ENCODE peak calls at places on chromosome 10, in nine cellular contexts. D is H4, S is NCI-H226, A is heart left ventricle, C is Panc1, I is ACHN, V is stomach, U is NCI-H748 treated with DMSO at 0.1 percent for 48 hours, N is D341Med. H is an unnamed sample.

GRCh38 chr10:96283351-96283750 is 12.0 kb upstream of the BLNK start:
- DNase-seq in V (no peak), D (no peak), A (no peak), I (no peak), C (no peak), S (no peak), N (no peak), U (no peak), H (no peak)

GRCh38 chr10:58615237-58615935 is 102.7 kb downstream of the BICC1 start:
- DNase-seq in N (no peak), S (no peak), I (no peak), D (no peak), V (no peak), U (no peak), A (no peak), C (no peak), H (no peak)

GRCh38 chr10:30581779-30582380 is 47.7 kb downstream of the LYZL2 start:
- DNase-seq in N (peak; percentile 64), V (no peak), C (no peak), U (no peak), D (peak; percentile 31), A (no peak), I (peak; percentile 48), S (no peak), H (no peak)

GRCh38 chr10:126256864-126257263 is 131.4 kb downstream of the ADAM12 start:
- DNase-seq in C (no peak), N (no peak), A (no peak), S (no peak), V (no peak), I (no peak), D (no peak), U (peak; percentile 5), H (no peak)

GRCh38 chr10:71218833-71219120 is 6.4 kb downstream of the UNC5B start:
- DNase-seq in S (no peak), N (no peak), A (no peak), D (no peak), C (no peak), I (no peak), V (no peak), U (no peak), H (no peak)

GRCh38 chr10:117546020-117546629 is 3.6 kb downstream of the EMX2 start:
- DNase-seq in U (no peak), A (no peak), N (no peak), I (no peak), D (no peak), C (no peak), S (no peak), V (no peak), H (no peak)

GRCh38 chr10:3472705-3473078 is 300.1 kb upstream of the PITRM1 start:
- DNase-seq in D (peak; percentile 27), U (no peak), C (no peak), V (no peak), A (no peak), S (no peak), N (no peak), I (peak; percentile 87), H (no peak)

GRCh38 chr10:103636996-103637395 is 143.5 kb downstream of the NEURL1 start:
- DNase-seq in S (no peak), D (no peak), A (no peak), N (no peak), I (no peak), C (no peak), U (no peak), V (no peak), H (no peak)

GRCh38 chr10:124028700-124029487 is 64.5 kb downstream of the CHST15 start:
- DNase-seq in C (no peak), N (no peak), D (no peak), S (no peak), A (no peak), U (no peak), V (no peak), I (no peak), H (no peak)

GRCh38 chr10:100327701-100328009 is 2.4 kb downstream of the PKD2L1 start:
- DNase-seq in C (no peak), D (no peak), V (no peak), A (no peak), S (no peak), I (no peak), N (no peak), U (peak; percentile 2), H (no peak)

GRCh38 chr10:99548041-99548530 is 15.3 kb downstream of the NKX2-3 start:
- DNase-seq in C (no peak), S (peak; percentile 81), V (no peak), N (no peak), U (no peak), D (peak; percentile 38), A (no peak), I (peak; percentile 51), H (no peak)

GRCh38 chr10:30176776-30177533 is 117.6 kb upstream of the JCAD start:
- DNase-seq in U (no peak), V (no peak), D (no peak), C (no peak), S (no peak), N (no peak), A (no peak), I (no peak), H (no peak)

GRCh38 chr10:52598936-52599335 is 173.6 kb downstream of the MBL2 start:
- DNase-seq in S (no peak), D (no peak), V (no peak), A (no peak), N (no peak), C (no peak), I (no peak), U (no peak), H (no peak)

GRCh38 chr10:71234970-71235681 is 22.8 kb downstream of the UNC5B start:
- DNase-seq in V (no peak), S (peak; percentile 78), N (no peak), U (no peak), A (peak; percentile 86), C (no peak), D (peak; percentile 81), I (no peak), H (no peak)

GRCh38 chr10:122461729-122462532 is 578 bp downstream of the HTRA1 start:
- DNase-seq in C (no peak), N (peak; percentile 59), I (no peak), A (peak; percentile 39), U (no peak), D (no peak), V (peak; percentile 46), S (no peak), H (peak; percentile 32)

GRCh38 chr10:28241766-28242399 is 61.0 kb downstream of the MPP7 start:
- DNase-seq in I (peak; percentile 53), N (peak; percentile 51), S (no peak), U (peak; percentile 0), D (peak; percentile 53), A (no peak), V (no peak), C (peak; percentile 27), H (peak; percentile 42)

GRCh38 chr10:103278862-103279298 is 1.9 kb downstream of the INA start:
- DNase-seq in I (peak; percentile 65), C (no peak), S (peak; percentile 27), V (peak; percentile 35), D (no peak), N (no peak), A (peak; percentile 45), U (no peak), H (no peak)

GRCh38 chr10:59670269-59670668 is 39.4 kb downstream of the SLC16A9 start:
- DNase-seq in A (no peak), I (no peak), S (no peak), C (no peak), N (no peak), V (no peak), D (no peak), U (no peak), H (no peak)

GRCh38 chr10:123331438-123331837 is 177.2 kb downstream of the BUB3 start:
- DNase-seq in S (peak; percentile 72), V (no peak), I (no peak), D (no peak), U (peak; percentile 27), A (no peak), C (peak; percentile 27), N (no peak), H (no peak)

GRCh38 chr10:88178758-88179157 is 315.3 kb downstream of the PTEN start:
- DNase-seq in A (no peak), U (peak; percentile 3), I (no peak), C (no peak), N (no peak), D (no peak), S (no peak), V (no peak), H (no peak)

GRCh38 chr10:15122477-15123030 is 25.4 kb downstream of the RPP38 start:
- DNase-seq in I (no peak), S (no peak), D (no peak), N (no peak), V (no peak), A (no peak), U (no peak), C (no peak), H (no peak)

GRCh38 chr10:124035928-124036558 is 57.4 kb downstream of the CHST15 start:
- DNase-seq in U (no peak), S (no peak), V (peak; percentile 61), I (no peak), N (no peak), D (no peak), A (peak; percentile 48), C (no peak), H (peak; percentile 21)

GRCh38 chr10:24150853-24151252 is 58.1 kb upstream of the KIAA1217 start:
- DNase-seq in I (no peak), A (no peak), D (no peak), V (no peak), C (no peak), N (no peak), S (no peak), U (no peak), H (no peak)

GRCh38 chr10:520402-520787 is 169.1 kb downstream of the DIP2C start:
- DNase-seq in S (peak; percentile 12), D (no peak), A (no peak), V (no peak), U (no peak), N (no peak), C (no peak), I (no peak), H (peak; percentile 75)

GRCh38 chr10:31261502-31262311 is 57.3 kb upstream of the ZEB1 start:
- DNase-seq in I (no peak), U (no peak), C (no peak), N (no peak), A (no peak), V (no peak), D (peak; percentile 63), S (peak; percentile 7), H (no peak)

GRCh38 chr10:21516270-21517131 is 9.0 kb downstream of the SKIDA1 start:
- DNase-seq in N (peak; percentile 72), I (peak; percentile 61), C (no peak), U (no peak), A (peak; percentile 63), D (no peak), V (peak; percentile 71), S (peak; percentile 48), H (peak; percentile 57)

GRCh38 chr10:82564353-82565218 is 689.6 kb downstream of the NRG3 start:
- DNase-seq in I (peak; percentile 74), V (no peak), D (peak; percentile 73), N (no peak), C (no peak), A (no peak), S (no peak), U (no peak), H (no peak)

GRCh38 chr10:104333037-104333727 is 5.1 kb downstream of the ITPRIP start:
- DNase-seq in N (no peak), S (no peak), C (no peak), A (no peak), I (no peak), V (peak; percentile 24), D (no peak), U (no peak), H (no peak)

GRCh38 chr10:125868372-125868975 is 12.6 kb downstream of the DHX32 start:
- DNase-seq in S (no peak), I (peak; percentile 72), D (peak; percentile 54), N (peak; percentile 29), U (peak; percentile 4), V (no peak), A (no peak), C (peak; percentile 74), H (no peak)

GRCh38 chr10:91632671-91633550 is at the start of gene PPP1R3C:
- DNase-seq in I (peak; percentile 95), N (peak; percentile 76), U (peak; percentile 78), A (peak; percentile 96), V (peak; percentile 89), D (peak; percentile 88), C (peak; percentile 42), S (peak; percentile 98), H (peak; percentile 88)

H was measured in prostate gland.